ENCODE peak calls at places on chromosomes 1 and 21, in six cellular contexts. One of them, this sample, is unnamed.

GRCh38 chr1:198848649-198849048 is 209.8 kb downstream of the PTPRC start:
- DNase-seq in fibroblast of lung: no peak
- DNase-seq in IMR-90: no peak
- DNase-seq in HepG2: no peak
- DNase-seq in ovary: no peak
- DNase-seq in MM.1S: no peak
- DNase-seq in this sample: no peak

GRCh38 chr21:44494956-44495355 is 39.6 kb downstream of the LRRC3 start:
- DNase-seq in ovary: no peak
- DNase-seq in MM.1S: no peak
- DNase-seq in HepG2: no peak
- DNase-seq in IMR-90: no peak
- DNase-seq in fibroblast of lung: no peak
- DNase-seq in this sample: no peak

GRCh38 chr1:226877669-226878068 is 7.3 kb downstream of the PSEN2 start:
- DNase-seq in IMR-90: no peak
- DNase-seq in MM.1S: no peak
- DNase-seq in HepG2: no peak
- DNase-seq in fibroblast of lung: no peak
- DNase-seq in ovary: no peak
- DNase-seq in this sample: no peak

GRCh38 chr1:168477792-168478191 is 66.0 kb downstream of the XCL2 start:
- DNase-seq in IMR-90: no peak
- DNase-seq in ovary: no peak
- DNase-seq in HepG2: no peak
- DNase-seq in fibroblast of lung: no peak
- DNase-seq in MM.1S: no peak
- DNase-seq in this sample: no peak

GRCh38 chr1:3049164-3049563 is 19.8 kb upstream of the PRDM16 start:
- DNase-seq in IMR-90: no peak
- DNase-seq in fibroblast of lung: no peak
- DNase-seq in HepG2: no peak
- DNase-seq in ovary: no peak
- DNase-seq in MM.1S: no peak
- DNase-seq in this sample: no peak

GRCh38 chr1:65393345-65393744 is 27.1 kb upstream of the LEPR start:
- DNase-seq in ovary: no peak
- DNase-seq in IMR-90: peak; percentile 34
- DNase-seq in MM.1S: no peak
- DNase-seq in HepG2: no peak
- DNase-seq in fibroblast of lung: peak; percentile 53
- DNase-seq in this sample: no peak

GRCh38 chr1:241475688-241476087 is 43.9 kb downstream of the FH start:
- DNase-seq in IMR-90: peak; percentile 47
- DNase-seq in MM.1S: no peak
- DNase-seq in fibroblast of lung: peak; percentile 6
- DNase-seq in HepG2: no peak
- DNase-seq in ovary: no peak
- DNase-seq in this sample: no peak

GRCh38 chr1:205939690-205940330 is 3.4 kb downstream of the SLC26A9 start:
- DNase-seq in MM.1S: peak; percentile 30
- DNase-seq in HepG2: peak; percentile 34
- DNase-seq in IMR-90: no peak
- DNase-seq in fibroblast of lung: no peak
- DNase-seq in ovary: no peak
- DNase-seq in this sample: no peak

GRCh38 chr1:43552813-43553212 is 22.1 kb downstream of the PTPRF start:
- DNase-seq in fibroblast of lung: peak; percentile 68
- DNase-seq in MM.1S: no peak
- DNase-seq in ovary: peak; percentile 75
- DNase-seq in IMR-90: peak; percentile 47
- DNase-seq in HepG2: no peak
- DNase-seq in this sample: no peak

GRCh38 chr1:43552059-43552742 is 21.5 kb downstream of the PTPRF start:
- DNase-seq in MM.1S: no peak
- DNase-seq in fibroblast of lung: no peak
- DNase-seq in HepG2: no peak
- DNase-seq in IMR-90: no peak
- DNase-seq in ovary: no peak
- DNase-seq in this sample: no peak

GRCh38 chr1:43551396-43551888 is 20.8 kb downstream of the PTPRF start:
- DNase-seq in ovary: no peak
- DNase-seq in fibroblast of lung: no peak
- DNase-seq in MM.1S: no peak
- DNase-seq in IMR-90: no peak
- DNase-seq in HepG2: no peak
- DNase-seq in this sample: no peak

GRCh38 chr1:43549921-43550597 is 19.4 kb downstream of the PTPRF start:
- DNase-seq in IMR-90: no peak
- DNase-seq in MM.1S: peak; percentile 74
- DNase-seq in ovary: peak; percentile 76
- DNase-seq in HepG2: no peak
- DNase-seq in fibroblast of lung: no peak
- DNase-seq in this sample: no peak

DNA sequence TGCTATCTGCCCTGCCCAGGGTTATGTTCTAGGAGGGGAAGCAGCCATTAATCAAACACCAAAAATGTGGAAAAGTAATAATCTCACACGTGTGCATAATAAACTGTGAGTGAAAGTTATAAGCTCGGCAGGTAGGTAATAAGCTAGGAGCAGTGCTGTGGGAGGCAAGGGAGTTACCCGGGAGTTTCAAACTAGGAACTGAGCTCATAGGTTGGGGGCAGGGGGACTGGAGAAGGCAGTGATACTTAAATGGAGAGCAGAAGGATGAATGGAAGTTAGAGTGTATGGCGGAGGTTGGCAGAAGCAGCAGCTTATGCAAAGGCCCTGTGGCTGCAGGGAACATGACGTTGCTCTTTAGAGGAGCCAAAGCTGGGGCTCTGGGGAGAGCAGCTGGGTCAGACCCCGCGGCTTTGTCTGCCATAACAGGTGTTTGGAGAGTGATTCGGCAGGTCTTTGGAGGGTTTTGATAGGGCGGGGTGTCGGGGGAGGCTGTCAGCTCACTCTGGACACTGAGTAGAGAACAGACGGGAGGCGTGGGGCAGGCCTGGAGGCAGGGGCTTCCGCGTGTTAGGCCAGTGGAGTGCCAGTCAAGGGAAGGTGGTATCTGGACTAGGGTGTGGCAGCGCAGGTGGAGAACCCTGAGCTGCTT is 20.0 kb downstream of the PTPRF start:
- DNase-seq in HepG2: no peak
- DNase-seq in ovary: no peak
- DNase-seq in MM.1S: no peak
- DNase-seq in IMR-90: no peak
- DNase-seq in fibroblast of lung: no peak
- DNase-seq in this sample: no peak
- H3K4me1 ChIP-seq in HepG2: peaks cover 42% of the 10 kb centered on the region
- H3K4me1 ChIP-seq in ovary: peaks cover 7% of the 10 kb centered on the region
- H3K4me1 ChIP-seq in MM.1S: peaks cover 7% of the 10 kb centered on the region
- H3K4me1 ChIP-seq in IMR-90: peaks cover 2% of the 10 kb centered on the region
- H3K4me1 ChIP-seq in fibroblast of lung: peaks cover 9% of the 10 kb centered on the region
- H3K4me1 ChIP-seq in this sample: peaks cover 6% of the 10 kb centered on the region

GRCh38 chr1:157213836-157214235 is 75.6 kb upstream of the ETV3 start:
- DNase-seq in ovary: no peak
- DNase-seq in fibroblast of lung: no peak
- DNase-seq in HepG2: no peak
- DNase-seq in MM.1S: no peak
- DNase-seq in IMR-90: no peak
- DNase-seq in this sample: no peak
- H3K9me3 ChIP-seq in ovary: no peaks in the 10 kb centered on the region
- H3K9me3 ChIP-seq in fibroblast of lung: no peaks in the 10 kb centered on the region
- H3K9me3 ChIP-seq in HepG2: peaks cover 18% of the 10 kb centered on the region
- H3K9me3 ChIP-seq in MM.1S: no peaks in the 10 kb centered on the region
- H3K9me3 ChIP-seq in IMR-90: no peaks in the 10 kb centered on the region
- H3K9me3 ChIP-seq in this sample: peaks cover 6% of the 10 kb centered on the region

GRCh38 chr1:15370781-15371467 is 38.8 kb upstream of the EFHD2 start:
- DNase-seq in IMR-90: peak; percentile 22
- DNase-seq in MM.1S: no peak
- DNase-seq in ovary: peak; percentile 84
- DNase-seq in HepG2: peak; percentile 61
- DNase-seq in fibroblast of lung: no peak
- DNase-seq in this sample: no peak
- H3K27ac ChIP-seq in IMR-90: no peak overlapping the region
- H3K27ac ChIP-seq in MM.1S: no peak overlapping the region
- H3K27ac ChIP-seq in ovary: no peak overlapping the region
- H3K27ac ChIP-seq in HepG2: peak overlapping the region; percentile 65
- H3K27ac ChIP-seq in fibroblast of lung: no peak overlapping the region
- H3K27ac ChIP-seq in this sample: no peak overlapping the region

GRCh38 chr21:37461494-37461893 is 94.9 kb downstream of the DYRK1A start:
- DNase-seq in ovary: no peak
- DNase-seq in HepG2: no peak
- DNase-seq in fibroblast of lung: no peak
- DNase-seq in MM.1S: peak; percentile 87
- DNase-seq in IMR-90: peak; percentile 33
- DNase-seq in this sample: no peak
- H3K4me1 ChIP-seq in ovary: peaks cover 20% of the 10 kb centered on the region
- H3K4me1 ChIP-seq in HepG2: peaks cover 43% of the 10 kb centered on the region
- H3K4me1 ChIP-seq in fibroblast of lung: peaks cover 11% of the 10 kb centered on the region
- H3K4me1 ChIP-seq in MM.1S: peaks cover 20% of the 10 kb centered on the region
- H3K4me1 ChIP-seq in IMR-90: peaks cover 22% of the 10 kb centered on the region
- H3K4me1 ChIP-seq in this sample: peaks cover 73% of the 10 kb centered on the region